ENCODE peak calls at places on chromosomes 3 and 15, in six cellular contexts. B is GM23248, J is endothelial cell of umbilical vein, V is HCT116, Z is fibroblast of lung, C is PC-9. Q is an unnamed sample.

GRCh38 chr15:58378241-58379085 is 53.3 kb upstream of the LIPC start:
- DNase-seq in V (no peak), C (no peak), J (no peak), Z (peak; percentile 60), B (peak; percentile 68), Q (no peak)

GRCh38 chr3:178384302-178384939 is 151.8 kb upstream of the KCNMB2 start:
- DNase-seq in V (no peak), C (no peak), B (peak; percentile 30), J (peak; percentile 13), Z (peak; percentile 30), Q (no peak)

GRCh38 chr3:112132975-112133448 is at the start of gene GCSAM:
- DNase-seq in Z (no peak), C (no peak), J (no peak), V (no peak), B (no peak), Q (peak; percentile 88)

GRCh38 chr3:52406791-52407510 is 38.0 kb downstream of the SEMA3G start:
- DNase-seq in C (no peak), B (no peak), V (no peak), Z (no peak), J (no peak), Q (no peak)

GRCh38 chr3:195904364-195904763 is 4.0 kb downstream of the TNK2 start:
- DNase-seq in B (no peak), V (no peak), Z (no peak), C (no peak), J (no peak), Q (no peak)

GRCh38 chr3:179071161-179071568 is 444 bp downstream of the ZMAT3 start:
- DNase-seq in Z (peak; percentile 71), J (peak; percentile 57), V (no peak), C (no peak), B (peak; percentile 69), Q (peak; percentile 51)

GRCh38 chr3:68049781-68050180 is 395.4 kb upstream of the SUCLG2 start:
- DNase-seq in C (no peak), V (no peak), Z (no peak), B (no peak), J (no peak), Q (no peak)

GRCh38 chr15:75815811-75816719 is 27.2 kb upstream of the UBE2Q2 start:
- DNase-seq in C (no peak), V (no peak), B (peak; percentile 50), Z (no peak), J (no peak), Q (no peak)

GRCh38 chr3:149589332-149589731 is 68.5 kb downstream of the WWTR1 start:
- DNase-seq in C (no peak), J (peak; percentile 95), B (peak; percentile 91), V (no peak), Z (peak; percentile 84), Q (no peak)

GRCh38 chr3:159158213-159158612 is 356.4 kb downstream of the MFSD1 start:
- DNase-seq in Z (peak; percentile 15), J (peak; percentile 88), V (peak; percentile 79), B (no peak), C (no peak), Q (peak; percentile 66)

GRCh38 chr3:156816794-156817741 is 9.1 kb upstream of the LEKR1 start:
- DNase-seq in V (peak; percentile 77), Z (peak; percentile 85), C (peak; percentile 92), J (peak; percentile 86), B (peak; percentile 96), Q (peak; percentile 98)

GRCh38 chr3:147377412-147378185 is 28.7 kb downstream of the ZIC4 start:
- DNase-seq in C (no peak), J (no peak), Z (no peak), B (no peak), V (no peak), Q (no peak)

GRCh38 chr3:147380271-147380995 is 25.9 kb downstream of the ZIC4 start:
- DNase-seq in Z (no peak), J (no peak), V (no peak), C (no peak), B (no peak), Q (no peak)

GRCh38 chr3:147380996-147381376 is 25.4 kb downstream of the ZIC4 start:
- DNase-seq in J (no peak), V (no peak), C (no peak), Z (no peak), B (no peak), Q (no peak)

GRCh38 chr3:147379651-147380050 is 26.7 kb downstream of the ZIC4 start:
- DNase-seq in J (no peak), C (no peak), V (no peak), Z (no peak), B (no peak), Q (no peak)

DNA sequence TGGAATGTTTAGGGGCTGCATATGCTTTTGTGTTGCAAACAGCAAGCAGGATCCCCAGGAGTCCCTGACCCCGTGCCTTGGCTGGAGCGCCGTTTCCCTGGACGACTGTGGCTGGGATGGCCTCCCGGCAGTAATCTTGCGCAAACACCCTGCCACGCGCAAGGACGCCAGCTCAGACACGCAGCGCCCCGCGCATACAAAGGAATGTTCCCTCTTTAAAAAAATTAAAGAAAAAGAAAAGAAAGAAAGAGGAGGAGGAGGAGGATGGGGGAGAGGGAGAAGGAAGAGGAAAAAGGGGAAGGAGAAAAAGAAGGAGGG is 28.2 kb downstream of the ZIC4 start:
- DNase-seq in J (no peak), V (no peak), C (no peak), B (peak; percentile 31), Z (no peak), Q (no peak)
- TF ChIP-seq EZH2 in J (no peak), V (no peak), C (no peak), B (no peak), Z (no peak), Q (no peak)

GRCh38 chr3:99638244-99638948 is at the start of gene COL8A1:
- DNase-seq in J (peak; percentile 94), B (peak; percentile 66), Z (peak; percentile 92), V (no peak), C (peak; percentile 72), Q (no peak)
- TF ChIP-seq EZH2 in J (no peak), B (no peak), Z (no peak), V (no peak), C (no peak), Q (no peak)

DNA sequence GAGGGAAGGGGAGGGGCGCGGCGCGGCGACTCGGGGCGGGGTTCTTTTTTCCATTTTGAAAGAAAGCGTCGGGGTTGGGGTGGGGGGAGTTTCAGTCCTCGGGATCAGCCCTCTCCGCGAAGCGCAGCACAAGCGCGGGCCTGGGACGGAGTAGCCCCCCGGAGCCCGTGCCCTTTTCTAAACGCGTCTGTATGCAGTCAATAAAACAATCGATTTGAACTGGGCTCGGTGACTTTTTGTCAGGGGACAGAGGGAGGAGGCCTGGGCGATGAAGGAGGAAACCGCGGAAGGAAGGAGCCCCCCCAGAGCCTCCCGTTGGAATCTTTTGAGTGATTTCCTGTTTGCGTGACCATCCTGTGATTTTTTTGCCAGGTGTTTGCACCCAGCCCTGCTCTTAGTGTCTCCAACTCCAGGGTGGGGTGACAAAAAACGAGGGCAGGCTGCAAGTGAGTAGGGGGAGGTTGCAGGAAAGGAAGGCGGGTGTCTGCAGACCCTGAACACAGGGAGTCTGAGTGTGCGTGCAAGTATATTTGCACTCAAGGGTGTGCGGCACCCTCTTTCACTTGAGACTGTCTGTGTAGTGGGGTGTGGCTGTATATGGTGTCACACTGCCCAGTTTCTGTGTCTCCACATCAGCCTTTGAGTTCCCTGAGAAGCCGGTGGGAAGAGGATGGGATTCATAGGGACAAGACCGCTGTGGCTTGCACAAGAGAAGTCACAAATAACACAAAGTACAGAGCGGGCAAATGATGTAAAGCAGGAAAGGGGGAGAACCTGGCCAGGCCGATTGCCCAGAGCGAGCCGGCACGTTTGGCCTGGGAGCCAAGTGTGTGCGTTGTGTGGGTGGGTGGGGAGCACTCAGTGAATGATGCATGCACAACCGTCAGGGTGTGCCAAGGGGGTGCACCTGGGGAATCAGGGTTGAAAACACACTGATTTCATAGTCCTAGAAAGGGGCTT is 6.5 kb downstream of the ISLR2 start:
- DNase-seq in C (no peak), B (peak; percentile 31), V (no peak), Z (peak; percentile 5), J (no peak), Q (no peak)
- TF ChIP-seq EZH2 in C (no peak), B (no peak), V (no peak), Z (peak; percentile 83), J (no peak), Q (no peak)

GRCh38 chr15:40438712-40439111 is 2.0 kb upstream of the BAHD1 start:
- DNase-seq in J (no peak), V (no peak), Z (no peak), C (no peak), B (no peak), Q (no peak)

GRCh38 chr15:40436892-40437753 is 3.6 kb upstream of the BAHD1 start:
- DNase-seq in V (no peak), C (no peak), Z (no peak), J (no peak), B (no peak), Q (no peak)

GRCh38 chr15:40436116-40436891 is 4.4 kb upstream of the BAHD1 start:
- DNase-seq in Z (no peak), B (peak; percentile 48), J (no peak), V (no peak), C (no peak), Q (no peak)

GRCh38 chr15:40437754-40438687 is 2.7 kb upstream of the BAHD1 start:
- DNase-seq in J (no peak), V (no peak), C (no peak), B (no peak), Z (no peak), Q (no peak)

GRCh38 chr15:40435331-40436089 is 5.2 kb upstream of the BAHD1 start:
- DNase-seq in J (no peak), Z (no peak), B (no peak), C (no peak), V (no peak), Q (no peak)
- TF ChIP-seq EZH2 in J (no peak), Z (peak; percentile 88), B (peak; percentile 38), C (no peak), V (no peak), Q (no peak)

GRCh38 chr3:28612232-28612631 is 263.6 kb upstream of the AZI2 start:
- DNase-seq in C (no peak), V (no peak), J (no peak), Z (no peak), B (no peak), Q (no peak)
- TF ChIP-seq EZH2 in C (no peak), V (no peak), J (no peak), Z (no peak), B (no peak), Q (no peak)

DNA sequence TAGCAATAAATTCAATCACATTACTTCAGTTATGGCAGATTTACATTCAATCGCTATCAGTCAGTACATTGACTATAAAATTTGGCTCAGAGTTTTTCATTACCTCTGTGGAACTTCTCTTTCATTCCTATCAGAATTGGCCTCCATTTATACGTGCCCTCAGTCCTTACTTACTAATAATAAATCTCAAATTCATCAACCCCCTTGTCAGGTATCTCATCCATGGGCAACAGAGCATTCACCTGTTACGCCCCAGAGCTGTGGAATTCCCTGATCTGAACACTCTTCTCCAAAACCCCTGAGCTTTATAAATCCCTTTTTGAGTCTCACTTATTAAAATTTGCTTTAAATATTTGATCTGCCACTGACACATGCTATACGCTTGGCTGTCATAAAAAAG is 492.9 kb downstream of the GBE1 start:
- DNase-seq in Z (no peak), V (no peak), J (no peak), C (no peak), B (no peak), Q (no peak)
- TF ChIP-seq EZH2 in Z (no peak), V (no peak), J (no peak), C (no peak), B (no peak), Q (no peak)

Q was measured in MM.1S.